ENCODE peak calls at places on chromosomes 2 and 18, in six cellular contexts. I is NCI-H510A; F is stimulated activated CD4-positive, alpha-beta T cell treated with anti-CD3 and anti-CD28 coated beads, Interleukin-2, amount 100 ng/mL, for 48 hours; J is HT1080; Q is AG04450; B is esophagus squamous epithelium. C is an unnamed sample.
A peak's percentile ranks its signal among the peaks of the same experiment; 100 is the strongest.

GRCh38 chr18:712401-713134 is at the start of gene ENOSF1:
- DNase-seq in Q (peak; percentile 10), J (peak; percentile 45), F (peak; percentile 93), I (peak; percentile 76), B (no peak), C (peak; percentile 16)

GRCh38 chr18:70046796-70047195 is 99.1 kb upstream of the CD226 start:
- DNase-seq in F (no peak), B (no peak), I (no peak), Q (no peak), J (no peak), C (no peak)

GRCh38 chr2:125172181-125172580 is 1147.1 kb downstream of the CNTNAP5 start:
- DNase-seq in Q (no peak), I (no peak), B (no peak), F (no peak), J (peak; percentile 15), C (no peak)

GRCh38 chr2:199085201-199085750 is 372.5 kb downstream of the SATB2 start:
- DNase-seq in J (peak; percentile 46), Q (no peak), B (no peak), I (no peak), F (no peak), C (no peak)

GRCh38 chr2:15169326-15170038 is 391.7 kb downstream of the NBAS start:
- DNase-seq in I (no peak), Q (peak; percentile 91), B (no peak), F (no peak), J (peak; percentile 94), C (peak; percentile 80)

GRCh38 chr2:289362-290089 is 1.6 kb upstream of the ALKAL2 start:
- DNase-seq in I (no peak), Q (no peak), F (no peak), J (no peak), B (no peak), C (no peak)

GRCh38 chr2:28516950-28517349 is 21.1 kb downstream of the PLB1 start:
- DNase-seq in J (no peak), I (no peak), B (no peak), Q (no peak), F (no peak), C (no peak)

GRCh38 chr18:73942081-73942625 is 205.5 kb downstream of the FBXO15 start:
- DNase-seq in F (no peak), B (no peak), Q (no peak), I (peak; percentile 91), J (no peak), C (no peak)

GRCh38 chr18:13516855-13517254 is 209.5 kb downstream of the FAM210A start:
- DNase-seq in Q (no peak), J (no peak), I (no peak), B (no peak), F (no peak), C (no peak)

GRCh38 chr2:240622631-240623235 is 2.5 kb upstream of the GPR35 start:
- DNase-seq in J (no peak), B (no peak), Q (no peak), I (no peak), F (peak; percentile 48), C (no peak)

GRCh38 chr2:27003857-27004256 is 28.9 kb upstream of the TMEM214 start:
- DNase-seq in Q (no peak), B (no peak), I (no peak), F (no peak), J (peak; percentile 63), C (no peak)

GRCh38 chr2:39851691-39852110 is 72.6 kb upstream of the THUMPD2 start:
- DNase-seq in B (no peak), J (peak; percentile 38), I (no peak), F (no peak), Q (peak; percentile 47), C (peak; percentile 29)

GRCh38 chr18:5851998-5852397 is 43.3 kb downstream of the TMEM200C start:
- DNase-seq in Q (no peak), B (no peak), I (no peak), J (no peak), F (no peak), C (no peak)

GRCh38 chr18:57150828-57151227 is 3.9 kb downstream of the BOD1L2 start:
- DNase-seq in I (no peak), F (no peak), J (peak; percentile 2), B (no peak), Q (no peak), C (no peak)

C was measured in astrocyte of the cerebellum.